ENCODE peak calls at places on chromosome 21, in seven cellular contexts. C is T-helper 2 cell; D is RWPE1; W is cerebellar cortex; K is psoas muscle; F is effector memory CD8-positive, alpha-beta T cell; P is RCC 7860. M is an unnamed sample.

GRCh38 chr21:18298228-18298627 is 53.6 kb downstream of the CHODL start:
- DNase-seq in P (no peak), D (no peak), C (no peak), W (no peak), K (no peak), F (no peak), M (peak)

GRCh38 chr21:41640756-41641509 is 125.9 kb downstream of the RIPK4 start:
- DNase-seq in D (peak), P (peak), K (no peak), F (no peak), W (no peak), C (no peak), M (peak)

GRCh38 chr21:44262338-44263048 is 796 bp upstream of the DNMT3L start:
- DNase-seq in C (no peak), P (no peak), F (no peak), K (peak), W (no peak), D (no peak), M (no peak)

GRCh38 chr21:32483293-32483595 is 70.7 kb downstream of the EVA1C start:
- DNase-seq in K (no peak), F (no peak), D (no peak), C (no peak), W (no peak), P (no peak), M (no peak)

GRCh38 chr21:30268608-30269197 is 14.0 kb downstream of the KRTAP24-1 start:
- DNase-seq in C (no peak), W (no peak), P (no peak), D (no peak), F (no peak), K (no peak), M (peak)

GRCh38 chr21:45326834-45327457 is 39.3 kb upstream of the POFUT2 start:
- DNase-seq in F (no peak), W (no peak), P (no peak), D (no peak), C (no peak), K (no peak), M (no peak)

GRCh38 chr21:42505090-42505726 is 8.4 kb upstream of the SLC37A1 start:
- DNase-seq in K (no peak), P (no peak), F (no peak), D (no peak), C (no peak), W (no peak), M (no peak)

GRCh38 chr21:35321322-35322200 is 272.5 kb upstream of the RUNX1 start:
- DNase-seq in D (no peak), F (no peak), P (no peak), C (no peak), W (no peak), K (no peak), M (no peak)

GRCh38 chr21:43864806-43865470 is at the start of gene AGPAT3:
- DNase-seq in P (no peak), F (peak), C (no peak), K (no peak), W (no peak), D (no peak), M (no peak)

GRCh38 chr21:41600961-41601572 is 93.1 kb upstream of the TMPRSS2 start:
- DNase-seq in P (peak), C (no peak), F (no peak), W (no peak), K (no peak), D (no peak), M (no peak)